ENCODE peak calls at places on chromosomes 1 and 21, in nine cellular contexts. One of them, this sample, is unnamed.

GRCh38 chr1:54517536-54517935 is 30.5 kb upstream of the ACOT11 start:
- DNase-seq in IMR-90: no peak
- DNase-seq in astrocyte of the spinal cord: no peak
- DNase-seq in A549: no peak
- DNase-seq in heart left ventricle: no peak
- DNase-seq in hepatocyte: no peak
- DNase-seq in fibroblast of the aortic adventitia: no peak
- DNase-seq in brain microvascular endothelial cell: no peak
- DNase-seq in PC-3: no peak
- DNase-seq in this sample: no peak

GRCh38 chr1:9700340-9700739 is 48.8 kb downstream of the PIK3CD start:
- DNase-seq in A549: peak; percentile 64
- DNase-seq in PC-3: peak; percentile 93
- DNase-seq in IMR-90: peak; percentile 94
- DNase-seq in fibroblast of the aortic adventitia: peak; percentile 74
- DNase-seq in brain microvascular endothelial cell: peak; percentile 83
- DNase-seq in heart left ventricle: no peak
- DNase-seq in hepatocyte: no peak
- DNase-seq in astrocyte of the spinal cord: peak; percentile 82
- DNase-seq in this sample: no peak

GRCh38 chr1:109657395-109657794 is 1.5 kb downstream of the GSTM4 start:
- DNase-seq in A549: no peak
- DNase-seq in hepatocyte: no peak
- DNase-seq in fibroblast of the aortic adventitia: no peak
- DNase-seq in PC-3: no peak
- DNase-seq in heart left ventricle: no peak
- DNase-seq in astrocyte of the spinal cord: no peak
- DNase-seq in brain microvascular endothelial cell: no peak
- DNase-seq in IMR-90: no peak
- DNase-seq in this sample: no peak

GRCh38 chr21:23740463-23740862 is 1866.8 kb downstream of the MRPL39 start:
- DNase-seq in fibroblast of the aortic adventitia: no peak
- DNase-seq in IMR-90: no peak
- DNase-seq in A549: no peak
- DNase-seq in heart left ventricle: no peak
- DNase-seq in hepatocyte: no peak
- DNase-seq in astrocyte of the spinal cord: no peak
- DNase-seq in PC-3: no peak
- DNase-seq in brain microvascular endothelial cell: no peak
- DNase-seq in this sample: no peak

GRCh38 chr1:25815208-25816111 is 4.3 kb upstream of the MTFR1L start:
- DNase-seq in hepatocyte: no peak
- DNase-seq in IMR-90: no peak
- DNase-seq in astrocyte of the spinal cord: no peak
- DNase-seq in PC-3: no peak
- DNase-seq in A549: no peak
- DNase-seq in brain microvascular endothelial cell: no peak
- DNase-seq in fibroblast of the aortic adventitia: no peak
- DNase-seq in heart left ventricle: no peak
- DNase-seq in this sample: no peak

GRCh38 chr1:18608534-18608933 is 22.1 kb upstream of the PAX7 start:
- DNase-seq in brain microvascular endothelial cell: no peak
- DNase-seq in fibroblast of the aortic adventitia: no peak
- DNase-seq in A549: no peak
- DNase-seq in IMR-90: no peak
- DNase-seq in PC-3: peak; percentile 29
- DNase-seq in heart left ventricle: no peak
- DNase-seq in hepatocyte: no peak
- DNase-seq in astrocyte of the spinal cord: no peak
- DNase-seq in this sample: no peak

GRCh38 chr1:84956097-84956496 is 40.8 kb downstream of the MCOLN2 start:
- DNase-seq in fibroblast of the aortic adventitia: no peak
- DNase-seq in brain microvascular endothelial cell: no peak
- DNase-seq in heart left ventricle: no peak
- DNase-seq in IMR-90: no peak
- DNase-seq in hepatocyte: no peak
- DNase-seq in astrocyte of the spinal cord: no peak
- DNase-seq in A549: no peak
- DNase-seq in PC-3: no peak
- DNase-seq in this sample: no peak

GRCh38 chr1:199901341-199901740 is 126.2 kb upstream of the NR5A2 start:
- DNase-seq in hepatocyte: no peak
- DNase-seq in heart left ventricle: no peak
- DNase-seq in IMR-90: no peak
- DNase-seq in PC-3: no peak
- DNase-seq in brain microvascular endothelial cell: no peak
- DNase-seq in fibroblast of the aortic adventitia: no peak
- DNase-seq in astrocyte of the spinal cord: no peak
- DNase-seq in A549: no peak
- DNase-seq in this sample: no peak

GRCh38 chr1:97906567-97907228 is 14.1 kb downstream of the DPYD start:
- DNase-seq in fibroblast of the aortic adventitia: peak; percentile 97
- DNase-seq in IMR-90: peak; percentile 90
- DNase-seq in astrocyte of the spinal cord: peak; percentile 93
- DNase-seq in PC-3: peak; percentile 71
- DNase-seq in heart left ventricle: peak; percentile 55
- DNase-seq in hepatocyte: no peak
- DNase-seq in A549: peak; percentile 74
- DNase-seq in brain microvascular endothelial cell: peak; percentile 86
- DNase-seq in this sample: peak; percentile 60

GRCh38 chr1:216566809-216567208 is 143.6 kb upstream of the USH2A start:
- DNase-seq in PC-3: peak; percentile 82
- DNase-seq in IMR-90: peak; percentile 45
- DNase-seq in hepatocyte: peak; percentile 20
- DNase-seq in A549: peak; percentile 10
- DNase-seq in astrocyte of the spinal cord: peak; percentile 35
- DNase-seq in brain microvascular endothelial cell: peak; percentile 26
- DNase-seq in fibroblast of the aortic adventitia: peak; percentile 32
- DNase-seq in heart left ventricle: no peak
- DNase-seq in this sample: peak; percentile 23
- TF ChIP-seq CTCF in PC-3: peak; percentile 95
- TF ChIP-seq CTCF in IMR-90: peak; percentile 56
- TF ChIP-seq CTCF in hepatocyte: peak; percentile 43
- TF ChIP-seq CTCF in A549: no peak
- TF ChIP-seq CTCF in astrocyte of the spinal cord: peak; percentile 56
- TF ChIP-seq CTCF in brain microvascular endothelial cell: peak; percentile 61
- TF ChIP-seq CTCF in fibroblast of the aortic adventitia: peak; percentile 37
- TF ChIP-seq CTCF in heart left ventricle: no peak
- TF ChIP-seq CTCF in this sample: no peak

GRCh38 chr1:88685239-88685604 is 1.1 kb downstream of the PKN2 start:
- DNase-seq in PC-3: peak; percentile 16
- DNase-seq in heart left ventricle: no peak
- DNase-seq in fibroblast of the aortic adventitia: peak; percentile 6
- DNase-seq in hepatocyte: peak; percentile 8
- DNase-seq in A549: peak; percentile 3
- DNase-seq in IMR-90: no peak
- DNase-seq in brain microvascular endothelial cell: no peak
- DNase-seq in astrocyte of the spinal cord: no peak
- DNase-seq in this sample: no peak
- TF ChIP-seq CTCF in PC-3: no peak
- TF ChIP-seq CTCF in heart left ventricle: no peak
- TF ChIP-seq CTCF in fibroblast of the aortic adventitia: no peak
- TF ChIP-seq CTCF in hepatocyte: no peak
- TF ChIP-seq CTCF in A549: no peak
- TF ChIP-seq CTCF in IMR-90: no peak
- TF ChIP-seq CTCF in brain microvascular endothelial cell: no peak
- TF ChIP-seq CTCF in astrocyte of the spinal cord: no peak
- TF ChIP-seq CTCF in this sample: no peak

GRCh38 chr1:100860397-100860991 is 34.1 kb downstream of the EXTL2 start:
- DNase-seq in A549: no peak
- DNase-seq in fibroblast of the aortic adventitia: peak; percentile 84
- DNase-seq in IMR-90: peak; percentile 75
- DNase-seq in heart left ventricle: no peak
- DNase-seq in astrocyte of the spinal cord: peak; percentile 77
- DNase-seq in hepatocyte: no peak
- DNase-seq in brain microvascular endothelial cell: peak; percentile 80
- DNase-seq in PC-3: peak; percentile 57
- DNase-seq in this sample: no peak

GRCh38 chr1:100861379-100861778 is 33.3 kb downstream of the EXTL2 start:
- DNase-seq in IMR-90: peak; percentile 19
- DNase-seq in PC-3: no peak
- DNase-seq in heart left ventricle: no peak
- DNase-seq in brain microvascular endothelial cell: no peak
- DNase-seq in A549: no peak
- DNase-seq in hepatocyte: no peak
- DNase-seq in fibroblast of the aortic adventitia: peak; percentile 46
- DNase-seq in astrocyte of the spinal cord: no peak
- DNase-seq in this sample: no peak

GRCh38 chr1:100866901-100867206 is 27.8 kb downstream of the EXTL2 start:
- DNase-seq in hepatocyte: no peak
- DNase-seq in fibroblast of the aortic adventitia: no peak
- DNase-seq in heart left ventricle: no peak
- DNase-seq in astrocyte of the spinal cord: no peak
- DNase-seq in IMR-90: no peak
- DNase-seq in brain microvascular endothelial cell: no peak
- DNase-seq in A549: no peak
- DNase-seq in PC-3: no peak
- DNase-seq in this sample: no peak

GRCh38 chr1:100866041-100866900 is 28.4 kb downstream of the EXTL2 start:
- DNase-seq in hepatocyte: peak; percentile 44
- DNase-seq in A549: peak; percentile 28
- DNase-seq in brain microvascular endothelial cell: peak; percentile 37
- DNase-seq in heart left ventricle: no peak
- DNase-seq in PC-3: peak; percentile 59
- DNase-seq in astrocyte of the spinal cord: peak; percentile 66
- DNase-seq in fibroblast of the aortic adventitia: peak; percentile 77
- DNase-seq in IMR-90: peak; percentile 70
- DNase-seq in this sample: no peak

DNA sequence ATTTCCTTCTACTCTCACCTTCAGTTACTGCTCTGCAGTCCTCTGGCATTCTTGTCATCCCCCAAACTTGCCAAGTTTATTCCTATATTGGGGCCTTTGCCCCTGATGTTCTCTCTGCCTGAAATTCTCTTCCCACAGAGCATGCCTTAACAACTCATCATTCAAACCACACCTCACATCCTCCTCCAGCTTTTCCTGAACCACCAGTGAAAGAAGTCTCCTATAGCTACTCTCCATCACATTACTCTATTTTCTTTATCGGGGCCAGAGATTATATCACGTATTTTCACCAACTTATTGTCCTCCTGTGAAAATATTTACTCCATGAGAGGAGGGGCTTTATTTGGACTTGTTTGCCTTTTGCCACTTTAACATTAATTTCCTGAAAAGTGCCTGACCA is 32.1 kb downstream of the EXTL2 start:
- DNase-seq in A549: no peak
- DNase-seq in hepatocyte: no peak
- DNase-seq in PC-3: peak; percentile 8
- DNase-seq in IMR-90: peak; percentile 84
- DNase-seq in fibroblast of the aortic adventitia: peak; percentile 28
- DNase-seq in brain microvascular endothelial cell: peak; percentile 76
- DNase-seq in heart left ventricle: no peak
- DNase-seq in astrocyte of the spinal cord: peak; percentile 84
- DNase-seq in this sample: no peak
- TF ChIP-seq CTCF in A549: no peak
- TF ChIP-seq CTCF in hepatocyte: no peak
- TF ChIP-seq CTCF in PC-3: no peak
- TF ChIP-seq CTCF in IMR-90: no peak
- TF ChIP-seq CTCF in fibroblast of the aortic adventitia: no peak
- TF ChIP-seq CTCF in brain microvascular endothelial cell: no peak
- TF ChIP-seq CTCF in heart left ventricle: no peak
- TF ChIP-seq CTCF in astrocyte of the spinal cord: no peak
- TF ChIP-seq CTCF in this sample: no peak

GRCh38 chr1:207620573-207620893 is 24.4 kb upstream of the CR1L start:
- DNase-seq in fibroblast of the aortic adventitia: no peak
- DNase-seq in brain microvascular endothelial cell: no peak
- DNase-seq in A549: no peak
- DNase-seq in IMR-90: no peak
- DNase-seq in astrocyte of the spinal cord: no peak
- DNase-seq in heart left ventricle: no peak
- DNase-seq in PC-3: no peak
- DNase-seq in hepatocyte: no peak
- DNase-seq in this sample: no peak

GRCh38 chr1:207619833-207620572 is 24.9 kb upstream of the CR1L start:
- DNase-seq in PC-3: peak; percentile 81
- DNase-seq in IMR-90: peak; percentile 51
- DNase-seq in heart left ventricle: no peak
- DNase-seq in A549: peak; percentile 55
- DNase-seq in brain microvascular endothelial cell: peak; percentile 43
- DNase-seq in fibroblast of the aortic adventitia: peak; percentile 67
- DNase-seq in hepatocyte: peak; percentile 73
- DNase-seq in astrocyte of the spinal cord: peak; percentile 34
- DNase-seq in this sample: peak; percentile 38
- TF ChIP-seq CTCF in PC-3: peak; percentile 96
- TF ChIP-seq CTCF in IMR-90: peak; percentile 62
- TF ChIP-seq CTCF in heart left ventricle: peak; percentile 60
- TF ChIP-seq CTCF in A549: peak; percentile 61
- TF ChIP-seq CTCF in brain microvascular endothelial cell: peak; percentile 78
- TF ChIP-seq CTCF in fibroblast of the aortic adventitia: peak; percentile 88
- TF ChIP-seq CTCF in hepatocyte: peak; percentile 64
- TF ChIP-seq CTCF in astrocyte of the spinal cord: peak; percentile 81
- TF ChIP-seq CTCF in this sample: peak; percentile 41

DNA sequence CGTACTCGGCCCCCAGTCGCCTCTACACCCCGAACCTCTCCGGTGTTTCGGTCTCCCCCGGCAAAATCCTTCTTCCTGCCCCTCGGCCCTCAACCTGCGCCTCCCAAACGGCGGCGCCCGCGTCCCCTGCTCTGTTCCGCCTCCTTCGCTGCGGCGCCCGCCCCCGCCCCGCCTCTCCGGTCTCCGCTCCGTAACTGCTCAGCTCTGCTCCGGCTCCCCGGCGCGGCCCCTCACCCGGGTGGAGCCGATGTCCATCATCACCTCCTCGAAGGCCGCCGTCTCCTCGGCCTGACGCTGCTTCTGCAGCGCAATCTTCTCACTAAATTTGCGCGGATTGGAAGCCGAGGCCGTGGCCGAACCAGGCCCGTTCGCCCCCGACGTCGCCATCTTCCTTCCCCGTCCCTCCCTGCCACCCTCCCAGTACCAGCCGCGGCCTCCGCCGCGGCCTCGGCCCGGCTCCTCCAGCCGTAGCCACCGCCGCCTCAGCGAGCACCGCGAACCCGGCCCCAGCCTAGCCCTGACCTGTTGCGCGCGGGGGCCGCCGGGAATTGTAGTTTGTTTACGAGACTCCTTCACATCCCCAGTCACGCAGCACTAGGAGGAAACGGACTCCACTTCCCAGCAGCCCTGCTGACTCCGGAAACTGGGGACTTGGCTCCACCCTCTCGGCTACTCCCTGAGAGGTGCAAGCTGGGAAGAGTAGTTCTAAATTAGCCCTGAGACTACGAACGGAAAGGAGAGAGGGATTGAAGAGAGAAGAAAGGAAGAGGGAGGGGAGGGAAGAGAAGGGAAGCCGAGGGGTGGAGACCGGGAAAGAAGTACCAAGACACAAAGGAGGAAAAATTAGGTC is at the start of gene CRTC2:
- DNase-seq in IMR-90: peak; percentile 98
- DNase-seq in hepatocyte: peak; percentile 99
- DNase-seq in astrocyte of the spinal cord: peak; percentile 97
- DNase-seq in fibroblast of the aortic adventitia: peak; percentile 98
- DNase-seq in brain microvascular endothelial cell: peak; percentile 98
- DNase-seq in heart left ventricle: peak; percentile 99
- DNase-seq in PC-3: peak; percentile 99
- DNase-seq in A549: peak; percentile 98
- DNase-seq in this sample: peak; percentile 99
- TF ChIP-seq CTCF in IMR-90: peak; percentile 4
- TF ChIP-seq CTCF in hepatocyte: no peak
- TF ChIP-seq CTCF in astrocyte of the spinal cord: no peak
- TF ChIP-seq CTCF in fibroblast of the aortic adventitia: no peak
- TF ChIP-seq CTCF in brain microvascular endothelial cell: peak; percentile 8
- TF ChIP-seq CTCF in heart left ventricle: no peak
- TF ChIP-seq CTCF in PC-3: peak; percentile 31
- TF ChIP-seq CTCF in A549: no peak
- TF ChIP-seq CTCF in this sample: no peak

This sample was measured in Calu3.